ENCODE peak calls at places on chromosomes 6 and 20, in seven cellular contexts. One of them, this sample, is unnamed.

GRCh38 chr20:44209691-44210421 is 715 bp downstream of the OSER1 start:
- DNase-seq in left ventricle myocardium inferior: no peak
- DNase-seq in cardiac muscle cell: peak
- DNase-seq in cardiac fibroblast: peak
- DNase-seq in RWPE1: no peak
- DNase-seq in prostate gland: peak
- DNase-seq in BE2C: no peak
- DNase-seq in this sample: no peak

GRCh38 chr6:1170793-1171192 is 141.1 kb upstream of the FOXQ1 start:
- DNase-seq in RWPE1: no peak
- DNase-seq in left ventricle myocardium inferior: no peak
- DNase-seq in cardiac muscle cell: peak
- DNase-seq in BE2C: peak
- DNase-seq in cardiac fibroblast: no peak
- DNase-seq in prostate gland: no peak
- DNase-seq in this sample: no peak

GRCh38 chr6:53244958-53245357 is 96.3 kb upstream of the GCM1 start:
- DNase-seq in RWPE1: no peak
- DNase-seq in BE2C: no peak
- DNase-seq in cardiac muscle cell: no peak
- DNase-seq in prostate gland: no peak
- DNase-seq in cardiac fibroblast: no peak
- DNase-seq in left ventricle myocardium inferior: no peak
- DNase-seq in this sample: no peak

GRCh38 chr6:146028250-146028789 is 542 bp upstream of the GRM1 start:
- DNase-seq in BE2C: peak
- DNase-seq in RWPE1: peak
- DNase-seq in prostate gland: peak
- DNase-seq in left ventricle myocardium inferior: peak
- DNase-seq in cardiac muscle cell: peak
- DNase-seq in cardiac fibroblast: peak
- DNase-seq in this sample: peak

GRCh38 chr6:43283905-43284304 is 14.2 kb upstream of the SLC22A7 start:
- DNase-seq in cardiac fibroblast: no peak
- DNase-seq in cardiac muscle cell: no peak
- DNase-seq in BE2C: no peak
- DNase-seq in RWPE1: peak
- DNase-seq in prostate gland: no peak
- DNase-seq in left ventricle myocardium inferior: no peak
- DNase-seq in this sample: no peak

GRCh38 chr6:159880412-159880811 is 10.4 kb upstream of the MAS1 start:
- DNase-seq in BE2C: no peak
- DNase-seq in prostate gland: no peak
- DNase-seq in cardiac muscle cell: no peak
- DNase-seq in left ventricle myocardium inferior: no peak
- DNase-seq in cardiac fibroblast: no peak
- DNase-seq in RWPE1: no peak
- DNase-seq in this sample: no peak

GRCh38 chr6:63640062-63640461 is 4.5 kb downstream of the PHF3 start:
- DNase-seq in cardiac fibroblast: peak
- DNase-seq in BE2C: no peak
- DNase-seq in left ventricle myocardium inferior: no peak
- DNase-seq in cardiac muscle cell: peak
- DNase-seq in prostate gland: no peak
- DNase-seq in RWPE1: peak
- DNase-seq in this sample: no peak

GRCh38 chr20:50186151-50186885 is 4.3 kb upstream of the CEBPB start:
- DNase-seq in BE2C: peak
- DNase-seq in left ventricle myocardium inferior: peak
- DNase-seq in RWPE1: peak
- DNase-seq in cardiac muscle cell: peak
- DNase-seq in prostate gland: peak
- DNase-seq in cardiac fibroblast: peak
- DNase-seq in this sample: peak

GRCh38 chr20:50438986-50439407 is 71.2 kb upstream of the PTPN1 start:
- DNase-seq in BE2C: peak
- DNase-seq in prostate gland: no peak
- DNase-seq in cardiac fibroblast: peak
- DNase-seq in left ventricle myocardium inferior: no peak
- DNase-seq in RWPE1: peak
- DNase-seq in cardiac muscle cell: no peak
- DNase-seq in this sample: no peak

GRCh38 chr20:47727170-47727880 is 58.0 kb downstream of the SULF2 start:
- DNase-seq in left ventricle myocardium inferior: peak
- DNase-seq in BE2C: no peak
- DNase-seq in cardiac fibroblast: no peak
- DNase-seq in RWPE1: no peak
- DNase-seq in cardiac muscle cell: no peak
- DNase-seq in prostate gland: no peak
- DNase-seq in this sample: no peak

GRCh38 chr20:50831605-50832004 is 36.7 kb downstream of the BCAS4 start:
- DNase-seq in BE2C: no peak
- DNase-seq in prostate gland: no peak
- DNase-seq in RWPE1: no peak
- DNase-seq in cardiac fibroblast: no peak
- DNase-seq in left ventricle myocardium inferior: no peak
- DNase-seq in cardiac muscle cell: no peak
- DNase-seq in this sample: no peak

GRCh38 chr6:52909131-52909530 is 367 bp downstream of the GSTA3 start:
- DNase-seq in RWPE1: no peak
- DNase-seq in BE2C: no peak
- DNase-seq in cardiac fibroblast: no peak
- DNase-seq in prostate gland: no peak
- DNase-seq in left ventricle myocardium inferior: no peak
- DNase-seq in cardiac muscle cell: no peak
- DNase-seq in this sample: no peak

GRCh38 chr20:9617940-9618339 is 103.5 kb downstream of the LAMP5 start:
- DNase-seq in BE2C: peak
- DNase-seq in prostate gland: peak
- DNase-seq in cardiac fibroblast: peak
- DNase-seq in cardiac muscle cell: peak
- DNase-seq in left ventricle myocardium inferior: no peak
- DNase-seq in RWPE1: peak
- DNase-seq in this sample: no peak

GRCh38 chr20:57502331-57502700 is 22.6 kb downstream of the CTCFL start:
- DNase-seq in cardiac muscle cell: no peak
- DNase-seq in RWPE1: no peak
- DNase-seq in BE2C: no peak
- DNase-seq in cardiac fibroblast: no peak
- DNase-seq in left ventricle myocardium inferior: no peak
- DNase-seq in prostate gland: no peak
- DNase-seq in this sample: no peak

GRCh38 chr20:18258126-18258860 is 30.0 kb upstream of the ZNF133 start:
- DNase-seq in left ventricle myocardium inferior: no peak
- DNase-seq in cardiac muscle cell: no peak
- DNase-seq in cardiac fibroblast: no peak
- DNase-seq in BE2C: no peak
- DNase-seq in RWPE1: no peak
- DNase-seq in prostate gland: no peak
- DNase-seq in this sample: no peak

GRCh38 chr20:40254023-40254772 is 434.8 kb downstream of the MAFB start:
- DNase-seq in RWPE1: no peak
- DNase-seq in cardiac muscle cell: peak
- DNase-seq in left ventricle myocardium inferior: no peak
- DNase-seq in prostate gland: no peak
- DNase-seq in BE2C: no peak
- DNase-seq in cardiac fibroblast: no peak
- DNase-seq in this sample: no peak

GRCh38 chr6:137323860-137324259 is 104.7 kb upstream of the IFNGR1 start:
- DNase-seq in prostate gland: no peak
- DNase-seq in left ventricle myocardium inferior: no peak
- DNase-seq in cardiac fibroblast: no peak
- DNase-seq in cardiac muscle cell: no peak
- DNase-seq in BE2C: no peak
- DNase-seq in RWPE1: no peak
- DNase-seq in this sample: no peak

GRCh38 chr20:58145506-58146080 is 82.9 kb downstream of the ANKRD60 start:
- DNase-seq in left ventricle myocardium inferior: no peak
- DNase-seq in cardiac fibroblast: no peak
- DNase-seq in RWPE1: no peak
- DNase-seq in cardiac muscle cell: no peak
- DNase-seq in prostate gland: no peak
- DNase-seq in BE2C: no peak
- DNase-seq in this sample: no peak

GRCh38 chr6:167799033-167799933 is 27.4 kb upstream of the AFDN start:
- DNase-seq in cardiac fibroblast: peak
- DNase-seq in prostate gland: no peak
- DNase-seq in BE2C: peak
- DNase-seq in left ventricle myocardium inferior: no peak
- DNase-seq in cardiac muscle cell: peak
- DNase-seq in RWPE1: no peak
- DNase-seq in this sample: no peak

GRCh38 chr6:83215131-83216047 is 22.2 kb downstream of the RWDD2A start:
- DNase-seq in RWPE1: peak
- DNase-seq in left ventricle myocardium inferior: peak
- DNase-seq in cardiac muscle cell: peak
- DNase-seq in prostate gland: peak
- DNase-seq in BE2C: peak
- DNase-seq in cardiac fibroblast: peak
- DNase-seq in this sample: peak

GRCh38 chr20:44083220-44083933 is 103.6 kb downstream of the JPH2 start:
- DNase-seq in BE2C: peak
- DNase-seq in cardiac muscle cell: no peak
- DNase-seq in cardiac fibroblast: peak
- DNase-seq in RWPE1: no peak
- DNase-seq in left ventricle myocardium inferior: peak
- DNase-seq in prostate gland: peak
- DNase-seq in this sample: no peak

GRCh38 chr6:71349976-71350615 is 61.5 kb downstream of the OGFRL1 start:
- DNase-seq in BE2C: no peak
- DNase-seq in cardiac fibroblast: peak
- DNase-seq in left ventricle myocardium inferior: no peak
- DNase-seq in prostate gland: no peak
- DNase-seq in RWPE1: no peak
- DNase-seq in cardiac muscle cell: peak
- DNase-seq in this sample: no peak

GRCh38 chr6:160188773-160189172 is 67.2 kb downstream of the SLC22A1 start:
- DNase-seq in cardiac fibroblast: peak
- DNase-seq in BE2C: no peak
- DNase-seq in RWPE1: peak
- DNase-seq in left ventricle myocardium inferior: no peak
- DNase-seq in prostate gland: no peak
- DNase-seq in cardiac muscle cell: no peak
- DNase-seq in this sample: no peak

GRCh38 chr6:168385380-168385779 is 55.6 kb upstream of the SMOC2 start:
- DNase-seq in RWPE1: no peak
- DNase-seq in left ventricle myocardium inferior: no peak
- DNase-seq in cardiac fibroblast: no peak
- DNase-seq in cardiac muscle cell: peak
- DNase-seq in BE2C: no peak
- DNase-seq in prostate gland: no peak
- DNase-seq in this sample: no peak

GRCh38 chr20:1304711-1305515 is 24.0 kb downstream of the SDCBP2 start:
- DNase-seq in RWPE1: no peak
- DNase-seq in cardiac fibroblast: no peak
- DNase-seq in cardiac muscle cell: no peak
- DNase-seq in prostate gland: no peak
- DNase-seq in left ventricle myocardium inferior: no peak
- DNase-seq in BE2C: no peak
- DNase-seq in this sample: no peak

GRCh38 chr6:131602913-131603312 is 25.1 kb downstream of the MED23 start:
- DNase-seq in RWPE1: peak
- DNase-seq in left ventricle myocardium inferior: no peak
- DNase-seq in cardiac fibroblast: peak
- DNase-seq in prostate gland: no peak
- DNase-seq in BE2C: no peak
- DNase-seq in cardiac muscle cell: peak
- DNase-seq in this sample: no peak

GRCh38 chr6:158629376-158630221 is 14.9 kb downstream of the DYNLT1 start:
- DNase-seq in BE2C: no peak
- DNase-seq in cardiac muscle cell: no peak
- DNase-seq in RWPE1: no peak
- DNase-seq in left ventricle myocardium inferior: no peak
- DNase-seq in cardiac fibroblast: no peak
- DNase-seq in prostate gland: no peak
- DNase-seq in this sample: no peak

GRCh38 chr6:165181951-165182414 is 127.4 kb downstream of the C6orf118 start:
- DNase-seq in prostate gland: no peak
- DNase-seq in cardiac muscle cell: peak
- DNase-seq in left ventricle myocardium inferior: no peak
- DNase-seq in cardiac fibroblast: peak
- DNase-seq in RWPE1: peak
- DNase-seq in BE2C: no peak
- DNase-seq in this sample: no peak

GRCh38 chr20:41087777-41088176 is 49.6 kb upstream of the PLCG1 start:
- DNase-seq in cardiac muscle cell: no peak
- DNase-seq in BE2C: no peak
- DNase-seq in cardiac fibroblast: no peak
- DNase-seq in RWPE1: no peak
- DNase-seq in left ventricle myocardium inferior: no peak
- DNase-seq in prostate gland: no peak
- DNase-seq in this sample: no peak

GRCh38 chr20:18412202-18412901 is 54.5 kb downstream of the DZANK1 start:
- DNase-seq in left ventricle myocardium inferior: no peak
- DNase-seq in prostate gland: no peak
- DNase-seq in cardiac muscle cell: no peak
- DNase-seq in BE2C: no peak
- DNase-seq in cardiac fibroblast: no peak
- DNase-seq in RWPE1: no peak
- DNase-seq in this sample: no peak

GRCh38 chr6:24004659-24005058 is 121.4 kb upstream of the NRSN1 start:
- DNase-seq in BE2C: no peak
- DNase-seq in cardiac fibroblast: no peak
- DNase-seq in RWPE1: no peak
- DNase-seq in prostate gland: no peak
- DNase-seq in cardiac muscle cell: no peak
- DNase-seq in left ventricle myocardium inferior: no peak
- DNase-seq in this sample: no peak
- TF ChIP-seq CTCF in BE2C: peak
- TF ChIP-seq CTCF in cardiac fibroblast: no peak
- TF ChIP-seq CTCF in RWPE1: no peak
- TF ChIP-seq CTCF in prostate gland: no peak
- TF ChIP-seq CTCF in cardiac muscle cell: no peak
- TF ChIP-seq CTCF in left ventricle myocardium inferior: no peak
- TF ChIP-seq CTCF in this sample: no peak

GRCh38 chr6:29976253-29976587 is 33.9 kb downstream of the HLA-A start:
- DNase-seq in RWPE1: no peak
- DNase-seq in left ventricle myocardium inferior: no peak
- DNase-seq in cardiac muscle cell: no peak
- DNase-seq in prostate gland: no peak
- DNase-seq in BE2C: no peak
- DNase-seq in cardiac fibroblast: no peak
- DNase-seq in this sample: no peak
- TF ChIP-seq CTCF in RWPE1: no peak
- TF ChIP-seq CTCF in left ventricle myocardium inferior: no peak
- TF ChIP-seq CTCF in cardiac muscle cell: no peak
- TF ChIP-seq CTCF in prostate gland: no peak
- TF ChIP-seq CTCF in BE2C: no peak
- TF ChIP-seq CTCF in cardiac fibroblast: no peak
- TF ChIP-seq CTCF in this sample: no peak

GRCh38 chr20:38349856-38350255 is 3.6 kb downstream of the LBP start:
- DNase-seq in cardiac muscle cell: no peak
- DNase-seq in prostate gland: no peak
- DNase-seq in left ventricle myocardium inferior: no peak
- DNase-seq in RWPE1: no peak
- DNase-seq in cardiac fibroblast: no peak
- DNase-seq in BE2C: no peak
- DNase-seq in this sample: no peak
- TF ChIP-seq CTCF in cardiac muscle cell: no peak
- TF ChIP-seq CTCF in prostate gland: no peak
- TF ChIP-seq CTCF in left ventricle myocardium inferior: no peak
- TF ChIP-seq CTCF in RWPE1: no peak
- TF ChIP-seq CTCF in cardiac fibroblast: no peak
- TF ChIP-seq CTCF in BE2C: no peak
- TF ChIP-seq CTCF in this sample: no peak

GRCh38 chr6:55977959-55978358 is 102.6 kb upstream of the BMP5 start:
- DNase-seq in cardiac muscle cell: no peak
- DNase-seq in left ventricle myocardium inferior: no peak
- DNase-seq in cardiac fibroblast: no peak
- DNase-seq in RWPE1: no peak
- DNase-seq in prostate gland: no peak
- DNase-seq in BE2C: no peak
- DNase-seq in this sample: no peak
- TF ChIP-seq CTCF in cardiac muscle cell: no peak
- TF ChIP-seq CTCF in left ventricle myocardium inferior: no peak
- TF ChIP-seq CTCF in cardiac fibroblast: no peak
- TF ChIP-seq CTCF in RWPE1: no peak
- TF ChIP-seq CTCF in prostate gland: no peak
- TF ChIP-seq CTCF in BE2C: no peak
- TF ChIP-seq CTCF in this sample: no peak